ENCODE peak calls at places on chromosomes 16 and 17, in four cellular contexts. B is A172; Y is stimulated activated CD8-positive, alpha-beta memory T cell treated with anti-CD3 and anti-CD28 coated beads, Interleukin-15, amount 100 ng/mL, for 4 hours; V is trophoblast cell. G is an unnamed sample.

GRCh38 chr16:30896890-30897730 is 696 bp downstream of the CTF1 start:
- DNase-seq in B (peak), V (peak), Y (peak), G (peak)

GRCh38 chr17:60169921-60170817 is 20.4 kb downstream of the CA4 start:
- DNase-seq in V (no peak), B (peak), Y (no peak), G (no peak)

GRCh38 chr17:16215965-16216316 is 607 bp upstream of the NCOR1 start:
- DNase-seq in B (peak), V (peak), Y (no peak), G (no peak)

GRCh38 chr16:84117482-84117843 is 721 bp upstream of the MBTPS1 start:
- DNase-seq in B (no peak), Y (no peak), V (peak), G (no peak)

GRCh38 chr16:8537691-8538342 is 52.5 kb downstream of the TMEM114 start:
- DNase-seq in B (no peak), Y (no peak), V (no peak), G (no peak)

GRCh38 chr17:55743103-55743679 is 7.7 kb upstream of the PCTP start:
- DNase-seq in B (peak), Y (no peak), V (peak), G (no peak)

GRCh38 chr17:79981661-79982101 is 54.0 kb downstream of the TBC1D16 start:
- DNase-seq in V (no peak), Y (no peak), B (no peak), G (no peak)

GRCh38 chr16:89334050-89334449 is 116.5 kb downstream of the ZNF778 start:
- DNase-seq in V (no peak), B (no peak), Y (no peak), G (no peak)